ENCODE peak calls at places on chromosomes 5 and 9, in nine cellular contexts. U, B, C, K, S, F, N, G and I are unnamed samples.
A peak's percentile ranks its signal among the peaks of the same experiment; 100 is the strongest.

GRCh38 chr5:180631549-180632392 is 17.6 kb downstream of the FLT4 start:
- DNase-seq in K (no peak), N (no peak), U (no peak), C (no peak), G (no peak), S (no peak), F (peak; percentile 18), B (peak; percentile 36), I (no peak)

GRCh38 chr9:89787595-89787994 is 182.8 kb downstream of the GADD45G start:
- DNase-seq in N (no peak), F (no peak), G (no peak), K (no peak), U (no peak), B (no peak), S (no peak), C (no peak), I (no peak)

GRCh38 chr5:141529002-141529401 is 40.1 kb downstream of the PCDHGC5 start:
- DNase-seq in U (no peak), G (no peak), C (no peak), S (no peak), B (no peak), N (no peak), F (peak; percentile 59), K (no peak), I (no peak)

GRCh38 chr9:120360046-120360445 is 219.9 kb downstream of the CDK5RAP2 start:
- DNase-seq in S (no peak), G (no peak), N (no peak), C (no peak), U (no peak), B (no peak), K (no peak), F (no peak), I (no peak)

GRCh38 chr5:149323235-149324205 is 21.8 kb upstream of the GRPEL2 start:
- DNase-seq in G (no peak), C (no peak), U (no peak), K (no peak), F (no peak), S (no peak), N (no peak), B (no peak), I (no peak)

GRCh38 chr5:13553896-13554295 is 390.6 kb downstream of the DNAH5 start:
- DNase-seq in G (no peak), S (no peak), B (no peak), C (no peak), N (no peak), U (no peak), F (no peak), K (no peak), I (no peak)

GRCh38 chr5:144142030-144142825 is 28.2 kb downstream of the YIPF5 start:
- DNase-seq in G (no peak), B (no peak), F (no peak), K (peak; percentile 53), C (no peak), S (no peak), N (no peak), U (no peak), I (no peak)

GRCh38 chr5:126490167-126490937 is 67.1 kb downstream of the GRAMD2B start:
- DNase-seq in N (no peak), C (no peak), K (no peak), B (no peak), F (no peak), S (peak; percentile 88), G (no peak), U (peak; percentile 50), I (no peak)

GRCh38 chr5:19519448-19519847 is 468.6 kb downstream of the CDH18 start:
- DNase-seq in S (no peak), K (no peak), F (no peak), G (no peak), N (no peak), C (no peak), B (no peak), U (no peak), I (no peak)

GRCh38 chr5:5126444-5126843 is 13.7 kb upstream of the ADAMTS16 start:
- DNase-seq in K (no peak), S (no peak), B (no peak), N (no peak), U (no peak), C (no peak), F (no peak), G (no peak), I (no peak)